ENCODE peak calls at places on chromosomes 7 and 10, in ten cellular contexts. I, E, Y, U, A, N, F, P, B and M are unnamed samples.

GRCh38 chr7:25456467-25457171 is 228.3 kb upstream of the NPVF start:
- DNase-seq in F (no peak), Y (no peak), U (no peak), A (peak; percentile 30), N (no peak), I (peak; percentile 53), B (no peak), E (no peak), P (no peak), M (no peak)

GRCh38 chr7:131507592-131508331 is 48.7 kb downstream of the PODXL start:
- DNase-seq in A (peak; percentile 87), N (peak; percentile 58), E (peak; percentile 60), F (peak; percentile 73), I (peak; percentile 63), B (no peak), Y (peak; percentile 80), U (peak; percentile 73), P (no peak), M (peak; percentile 59)

GRCh38 chr10:12975266-12975665 is 26.2 kb downstream of the CCDC3 start:
- DNase-seq in A (no peak), P (no peak), N (no peak), Y (peak; percentile 17), F (peak; percentile 2), E (no peak), B (no peak), I (no peak), U (no peak), M (no peak)

GRCh38 chr7:55887786-55888185 is 530 bp downstream of the ZNF713 start:
- DNase-seq in E (no peak), U (no peak), P (no peak), I (peak; percentile 39), A (no peak), F (peak; percentile 14), Y (peak; percentile 5), B (no peak), N (no peak), M (no peak)

GRCh38 chr10:132035476-132035875 is 30.3 kb upstream of the JAKMIP3 start:
- DNase-seq in A (no peak), I (no peak), Y (no peak), P (no peak), N (no peak), E (no peak), B (no peak), U (no peak), F (no peak), M (no peak)

GRCh38 chr7:139071683-139072082 is 35.8 kb upstream of the ZC3HAV1L start:
- DNase-seq in B (no peak), A (no peak), E (no peak), N (no peak), F (no peak), Y (no peak), P (no peak), I (no peak), U (no peak), M (no peak)

GRCh38 chr7:152674860-152675760 is 831 bp downstream of the XRCC2 start:
- DNase-seq in B (no peak), N (no peak), P (no peak), A (no peak), Y (peak; percentile 53), U (no peak), F (peak; percentile 54), E (no peak), I (peak; percentile 78), M (no peak)

GRCh38 chr10:3924344-3924743 is 139.3 kb upstream of the KLF6 start:
- DNase-seq in A (no peak), N (no peak), U (no peak), P (peak; percentile 93), Y (no peak), E (no peak), F (no peak), I (no peak), B (peak; percentile 63), M (no peak)

GRCh38 chr7:133155642-133156041 is 73.8 kb upstream of the CHCHD3 start:
- DNase-seq in I (no peak), E (no peak), N (no peak), B (no peak), F (no peak), Y (no peak), P (no peak), A (no peak), U (no peak), M (no peak)

GRCh38 chr7:11171569-11172192 is 198.0 kb downstream of the PHF14 start:
- DNase-seq in P (no peak), I (no peak), F (no peak), U (no peak), A (no peak), E (no peak), Y (no peak), B (no peak), N (no peak), M (no peak)

GRCh38 chr7:29592866-29593265 is 29.2 kb downstream of the PRR15 start:
- DNase-seq in A (no peak), F (no peak), N (no peak), I (no peak), U (no peak), B (no peak), E (no peak), Y (no peak), P (no peak), M (no peak)

GRCh38 chr10:114019226-114019625 is 24.4 kb upstream of the ADRB1 start:
- DNase-seq in A (no peak), N (no peak), I (no peak), F (no peak), E (no peak), U (no peak), Y (no peak), P (no peak), B (no peak), M (no peak)

GRCh38 chr10:8035641-8036520 is 18.6 kb upstream of the GATA3 start:
- DNase-seq in I (no peak), E (no peak), F (no peak), B (no peak), A (no peak), P (no peak), N (no peak), Y (no peak), U (no peak), M (peak; percentile 11)

GRCh38 chr7:44749992-44750391 is 1.3 kb downstream of the ZMIZ2 start:
- DNase-seq in F (no peak), U (no peak), B (no peak), N (no peak), E (no peak), A (no peak), Y (no peak), P (no peak), I (no peak), M (no peak)

GRCh38 chr7:105934577-105935185 is 28.4 kb upstream of the CDHR3 start:
- DNase-seq in U (no peak), E (no peak), N (no peak), I (peak; percentile 62), P (peak; percentile 73), F (peak; percentile 55), B (no peak), Y (peak; percentile 23), A (no peak), M (no peak)

GRCh38 chr7:63887031-63887430 is 111.6 kb upstream of the ZNF722 start:
- DNase-seq in Y (no peak), N (no peak), B (no peak), U (no peak), E (no peak), A (no peak), F (no peak), P (no peak), I (no peak), M (no peak)

GRCh38 chr7:151404216-151405011 is 5.4 kb downstream of the WDR86 start:
- DNase-seq in N (peak; percentile 77), Y (no peak), B (no peak), P (peak; percentile 57), E (no peak), A (no peak), I (no peak), U (no peak), F (no peak), M (no peak)

GRCh38 chr10:71752391-71753090 is 20.8 kb downstream of the VSIR start:
- DNase-seq in B (no peak), F (peak; percentile 72), I (no peak), P (no peak), U (no peak), E (no peak), A (no peak), Y (no peak), N (no peak), M (no peak)

GRCh38 chr10:78363190-78363589 is 329.5 kb downstream of the RPS24 start:
- DNase-seq in A (no peak), F (no peak), N (no peak), P (no peak), B (no peak), U (no peak), Y (no peak), E (no peak), I (no peak), M (no peak)

GRCh38 chr7:95105627-95106026 is 198.2 kb downstream of the PPP1R9A start:
- DNase-seq in A (no peak), U (no peak), I (no peak), Y (no peak), P (no peak), N (no peak), E (no peak), F (no peak), B (no peak), M (no peak)

GRCh38 chr10:20396168-20396567 is 500.9 kb downstream of the NEBL start:
- DNase-seq in U (no peak), N (no peak), Y (no peak), I (no peak), B (no peak), E (no peak), P (no peak), A (no peak), F (no peak), M (no peak)

GRCh38 chr7:149846021-149846420 is 7.8 kb downstream of the ZNF862 start:
- DNase-seq in E (no peak), F (no peak), U (no peak), Y (no peak), I (no peak), N (no peak), P (no peak), B (no peak), A (no peak), M (no peak)

GRCh38 chr7:130942211-130942964 is 208.4 kb upstream of the KLF14 start:
- DNase-seq in Y (no peak), B (no peak), A (no peak), U (no peak), I (no peak), P (no peak), E (no peak), N (no peak), F (peak; percentile 40), M (no peak)

GRCh38 chr10:59098387-59098786 is 78.1 kb upstream of the PHYHIPL start:
- DNase-seq in A (no peak), N (no peak), E (no peak), U (no peak), B (peak; percentile 61), I (no peak), F (no peak), P (peak; percentile 65), Y (no peak), M (no peak)

GRCh38 chr10:120735773-120736371 is 115.3 kb upstream of the WDR11 start:
- DNase-seq in N (no peak), I (peak; percentile 3), A (no peak), Y (peak; percentile 39), B (no peak), F (peak; percentile 29), U (no peak), E (no peak), P (peak; percentile 9), M (no peak)

GRCh38 chr10:81108516-81109199 is 571.0 kb downstream of the SH2D4B start:
- DNase-seq in B (no peak), P (no peak), I (peak; percentile 5), E (no peak), Y (peak; percentile 93), N (no peak), U (no peak), F (no peak), A (no peak), M (no peak)

GRCh38 chr7:24573554-24574338 is 494 bp downstream of the PALS2 start:
- DNase-seq in Y (peak; percentile 52), I (peak; percentile 32), U (peak; percentile 14), F (peak; percentile 70), P (peak; percentile 27), B (peak; percentile 35), A (peak; percentile 42), N (no peak), E (peak; percentile 33), M (peak; percentile 28)

GRCh38 chr10:4407783-4408182 is 418.2 kb upstream of the AKR1E2 start:
- DNase-seq in F (no peak), Y (peak; percentile 88), I (no peak), P (peak; percentile 23), B (peak; percentile 30), N (no peak), U (no peak), A (no peak), E (no peak), M (no peak)